ENCODE peak calls at places on chromosomes 6 and 20, in four cellular contexts. C is lower leg skin, V is A549, K is spleen. A is an unnamed sample.

GRCh38 chr6:49325901-49326300 is 137.2 kb downstream of the MMUT start:
- DNase-seq in C (no peak), V (no peak), K (no peak), A (no peak)

GRCh38 chr20:35663516-35663812 is 1.2 kb downstream of the CPNE1 start:
- DNase-seq in C (no peak), V (no peak), K (no peak), A (no peak)

GRCh38 chr6:46893648-46894047 is 28.1 kb downstream of the ADGRF5 start:
- DNase-seq in C (no peak), V (no peak), K (no peak), A (no peak)

GRCh38 chr6:11354019-11354418 is 121.6 kb upstream of the NEDD9 start:
- DNase-seq in C (no peak), V (no peak), K (no peak), A (no peak)

GRCh38 chr20:32019156-32019510 is 8.9 kb downstream of the CCM2L start:
- DNase-seq in C (no peak), V (peak), K (no peak), A (no peak)

GRCh38 chr6:108689279-108690161 is 128.8 kb downstream of the FOXO3 start:
- DNase-seq in C (peak), V (no peak), K (no peak), A (peak)

GRCh38 chr20:47620808-47621805 is 119.4 kb downstream of the NCOA3 start:
- DNase-seq in C (no peak), V (no peak), K (no peak), A (no peak)

GRCh38 chr6:45486739-45487138 is 109.0 kb upstream of the SUPT3H start:
- DNase-seq in C (no peak), V (no peak), K (no peak), A (no peak)

GRCh38 chr6:72624557-72625160 is 2.8 kb downstream of the KCNQ5 start:
- DNase-seq in C (no peak), V (peak), K (no peak), A (no peak)

GRCh38 chr6:52904562-52905279 is 4.8 kb downstream of the GSTA3 start:
- DNase-seq in C (no peak), V (no peak), K (no peak), A (no peak)

GRCh38 chr20:5181955-5182354 is 55.1 kb downstream of the CDS2 start:
- DNase-seq in C (no peak), V (no peak), K (no peak), A (no peak)

GRCh38 chr6:935582-935981 is 242.6 kb upstream of the EXOC2 start:
- DNase-seq in C (no peak), V (no peak), K (no peak), A (no peak)

GRCh38 chr6:36735110-36735971 is 37.7 kb downstream of the RAB44 start:
- DNase-seq in C (peak), V (no peak), K (peak), A (peak)

DNA sequence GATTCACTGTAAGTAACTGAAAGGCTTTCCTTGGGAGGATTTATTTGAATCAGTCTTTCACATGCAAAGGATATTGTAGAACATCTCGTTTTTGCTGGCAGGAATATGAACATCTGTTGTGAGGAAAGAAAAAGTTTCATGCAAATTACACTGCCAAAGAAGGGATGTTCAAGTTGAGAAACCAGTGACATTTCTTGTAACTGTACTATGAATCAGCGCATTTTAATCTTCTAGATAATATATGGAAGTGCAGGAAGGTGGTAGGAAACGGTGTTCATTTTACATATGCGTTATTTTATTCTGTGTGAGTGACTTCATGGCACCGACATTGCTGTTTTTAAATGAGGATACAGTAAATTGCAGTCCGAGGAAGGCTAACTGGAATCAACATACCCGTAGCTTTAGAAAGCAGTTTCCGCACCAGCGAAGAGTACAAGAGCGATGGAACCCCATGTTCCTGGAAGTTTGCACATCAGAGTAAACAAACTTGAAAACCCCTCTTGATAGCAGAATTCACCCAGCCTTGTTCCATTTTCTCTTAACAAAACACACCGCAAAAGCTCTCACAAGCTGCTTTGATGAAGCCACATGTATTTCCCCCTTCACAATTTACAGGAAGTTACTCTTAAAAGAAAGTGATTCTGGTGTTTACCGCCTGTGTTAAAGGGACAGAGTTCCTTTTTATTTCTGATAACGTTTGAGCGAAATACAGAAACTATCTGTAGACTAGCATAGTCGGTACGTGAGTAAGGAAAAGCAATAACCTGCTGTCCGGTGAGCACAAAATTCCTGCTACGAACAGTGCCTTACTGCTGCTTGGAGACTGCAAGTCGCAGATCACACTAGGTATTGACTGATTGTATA is 11.5 kb downstream of the PRDM1 start:
- DNase-seq in C (no peak), V (no peak), K (no peak), A (no peak)
- TF ChIP-seq POLR2A in C (no peak), V (no peak), K (peak), A (no peak)

GRCh38 chr6:35343835-35344550 is 1.6 kb downstream of the PPARD start:
- DNase-seq in C (peak), V (no peak), K (no peak), A (peak)

GRCh38 chr6:35343092-35343834 is 905 bp downstream of the PPARD start:
- DNase-seq in C (peak), V (no peak), K (peak), A (peak)

GRCh38 chr6:35341557-35341956 is 801 bp upstream of the PPARD start:
- DNase-seq in C (peak), V (no peak), K (no peak), A (no peak)

DNA sequence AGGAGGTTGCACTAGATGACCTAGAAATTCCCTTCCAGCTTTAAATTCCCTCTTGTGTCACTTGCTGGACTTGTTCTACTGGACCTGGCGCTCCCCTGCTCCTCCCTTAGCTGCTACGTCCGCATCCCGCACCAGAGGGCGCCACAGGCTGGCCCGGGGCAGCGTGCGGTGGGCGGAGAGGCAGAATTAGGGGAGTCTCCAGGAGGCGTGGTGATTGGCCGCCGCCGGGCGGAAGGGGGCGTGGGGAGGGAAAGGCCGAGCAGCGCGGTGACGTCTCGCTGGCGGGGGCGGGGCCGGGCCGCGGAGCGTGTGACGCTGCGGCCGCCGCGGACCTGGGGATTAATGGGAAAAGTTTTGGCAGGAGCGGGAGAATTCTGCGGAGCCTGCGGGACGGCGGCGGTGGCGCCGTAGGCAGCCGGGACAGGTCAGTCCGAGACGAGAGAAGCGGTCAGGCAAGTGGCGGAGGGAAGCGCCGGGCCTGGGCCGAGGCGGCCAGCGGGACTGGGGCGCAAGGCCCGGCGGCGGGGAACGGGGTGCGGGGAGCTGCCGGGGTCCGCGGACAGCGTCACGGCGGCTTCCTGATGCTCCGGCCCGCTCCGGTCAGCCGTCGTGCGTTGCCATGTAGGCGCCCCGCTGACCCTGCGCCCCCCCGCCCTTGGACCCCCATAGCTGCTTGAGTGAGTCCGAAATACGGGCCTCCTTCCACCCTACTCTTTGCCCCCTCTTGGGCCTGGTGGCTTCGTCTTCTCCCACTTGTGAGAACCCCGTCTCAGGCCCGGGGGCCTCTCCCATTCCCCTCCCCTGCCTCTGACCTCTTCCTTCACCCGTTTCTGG is at the start of gene PPARD:
- DNase-seq in C (peak), V (peak), K (peak), A (peak)
- TF ChIP-seq POLR2A in C (no peak), V (peak), K (peak), A (peak)

DNA sequence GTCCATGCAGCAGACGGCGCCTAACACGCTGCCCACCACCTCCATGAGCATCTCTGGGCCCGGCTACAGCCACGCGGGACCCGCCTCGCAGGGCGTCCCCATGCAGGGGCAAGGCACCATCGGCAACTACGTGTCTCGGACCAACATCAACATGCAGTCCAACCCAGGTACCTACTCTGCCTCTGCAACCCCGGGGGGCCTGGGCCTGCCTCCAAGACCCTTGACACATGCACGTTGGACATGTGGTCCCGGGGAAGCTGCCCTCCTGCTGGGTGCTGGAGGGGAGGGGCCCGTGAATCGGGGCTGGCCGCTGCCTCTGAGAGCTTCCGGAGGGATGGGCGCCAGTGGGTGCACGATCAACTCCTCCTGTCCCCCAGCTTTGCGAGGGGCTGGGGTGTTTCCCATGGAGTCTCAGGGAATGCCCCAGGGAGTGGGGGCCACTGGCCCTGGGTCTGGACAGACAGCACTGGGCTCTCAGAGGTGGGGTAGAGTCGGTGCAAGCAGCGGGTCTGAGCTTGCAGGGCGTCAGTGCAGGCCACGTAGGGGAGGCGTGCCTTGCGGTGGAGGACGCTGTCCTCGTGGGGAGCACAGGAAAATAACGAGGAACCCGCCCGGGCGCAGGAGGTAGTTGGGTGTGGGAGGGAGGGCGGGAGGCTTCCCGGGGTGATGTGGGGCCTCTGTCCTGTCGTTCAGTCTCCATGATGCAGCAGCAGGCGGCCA is 19.4 kb downstream of the SS18L1 start:
- DNase-seq in C (no peak), V (no peak), K (no peak), A (no peak)
- TF ChIP-seq POLR2A in C (no peak), V (no peak), K (no peak), A (no peak)

GRCh38 chr6:79536969-79537747 is at the start of gene LCA5:
- DNase-seq in C (peak), V (peak), K (peak), A (peak)
- TF ChIP-seq POLR2A in C (no peak), V (peak), K (peak), A (peak)

GRCh38 chr20:50729925-50730764 is 1.2 kb upstream of the PARD6B start:
- DNase-seq in C (peak), V (no peak), K (peak), A (no peak)

GRCh38 chr20:50731930-50732690 is 730 bp downstream of the PARD6B start:
- DNase-seq in C (no peak), V (peak), K (no peak), A (no peak)

GRCh38 chr20:50731055-50731929 is at the start of gene PARD6B:
- DNase-seq in C (peak), V (peak), K (peak), A (peak)

GRCh38 chr20:50728981-50729874 is 2.2 kb upstream of the PARD6B start:
- DNase-seq in C (peak), V (no peak), K (no peak), A (no peak)

GRCh38 chr20:50730765-50731054 is 670 bp upstream of the PARD6B start:
- DNase-seq in C (no peak), V (no peak), K (no peak), A (no peak)
- TF ChIP-seq POLR2A in C (no peak), V (peak), K (peak), A (no peak)

DNA sequence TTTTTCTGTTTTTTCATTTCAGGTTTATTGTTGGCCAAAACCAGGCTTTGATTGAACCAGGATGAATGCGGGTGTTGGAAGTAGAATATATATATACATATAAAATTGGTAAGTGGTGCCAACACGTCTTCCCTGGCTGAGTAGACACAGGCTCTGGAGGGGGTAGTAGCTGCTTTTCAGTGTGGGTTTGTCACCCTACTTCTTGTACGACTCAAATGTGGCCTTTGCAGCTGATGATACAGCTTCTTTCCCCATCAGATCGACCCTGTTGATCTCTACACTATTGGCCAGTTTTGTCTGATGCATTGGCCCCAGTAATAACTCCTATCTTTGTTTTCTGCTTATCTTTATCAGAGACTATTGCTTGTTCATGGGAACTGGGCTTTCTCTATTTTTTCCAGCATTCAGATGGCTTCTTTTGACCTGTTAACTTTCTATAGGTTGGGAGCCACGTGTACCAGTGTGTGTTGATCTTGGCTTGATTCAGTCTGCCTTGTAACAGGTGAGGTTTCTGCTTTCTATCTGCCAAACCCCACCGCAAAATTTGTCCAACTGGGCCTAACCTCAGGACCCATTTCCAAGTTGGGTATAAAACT is 2.7 kb upstream of the ZNFX1 start:
- DNase-seq in C (no peak), V (no peak), K (no peak), A (no peak)
- TF ChIP-seq POLR2A in C (no peak), V (no peak), K (no peak), A (no peak)

GRCh38 chr6:26197736-26198625 is 110.8 kb downstream of the HFE start:
- DNase-seq in C (no peak), V (no peak), K (peak), A (peak)
- TF ChIP-seq POLR2A in C (no peak), V (no peak), K (peak), A (no peak)

GRCh38 chr6:35731736-35732532 is 4.9 kb upstream of the ARMC12 start:
- DNase-seq in C (peak), V (peak), K (peak), A (peak)

GRCh38 chr6:35730745-35731413 is 6.0 kb upstream of the ARMC12 start:
- DNase-seq in C (no peak), V (no peak), K (no peak), A (no peak)

GRCh38 chr6:35729722-35730121 is 7.1 kb upstream of the ARMC12 start:
- DNase-seq in C (no peak), V (no peak), K (no peak), A (no peak)

GRCh38 chr6:35729349-35729678 is 7.5 kb upstream of the ARMC12 start:
- DNase-seq in C (no peak), V (no peak), K (no peak), A (no peak)

GRCh38 chr6:35731414-35731735 is 5.5 kb upstream of the ARMC12 start:
- DNase-seq in C (peak), V (peak), K (peak), A (peak)
- TF ChIP-seq POLR2A in C (peak), V (peak), K (peak), A (peak)